ENCODE peak calls at places on chromosomes 12 and 14, in four cellular contexts. One of them, this sample, is unnamed.

GRCh38 chr12:46825526-46826414 is at the start of gene SLC38A4:
- DNase-seq in spleen: no peak
- DNase-seq in ovary: no peak
- DNase-seq in adrenal gland: no peak
- DNase-seq in this sample: peak

GRCh38 chr12:102883204-102883799 is 33.7 kb downstream of the PAH start:
- DNase-seq in spleen: no peak
- DNase-seq in ovary: peak
- DNase-seq in adrenal gland: peak
- DNase-seq in this sample: peak

GRCh38 chr12:28086521-28086920 is 103.7 kb upstream of the CCDC91 start:
- DNase-seq in spleen: no peak
- DNase-seq in ovary: no peak
- DNase-seq in adrenal gland: no peak
- DNase-seq in this sample: no peak

GRCh38 chr14:50403433-50403832 is 6.8 kb upstream of the CDKL1 start:
- DNase-seq in spleen: no peak
- DNase-seq in ovary: no peak
- DNase-seq in adrenal gland: no peak
- DNase-seq in this sample: no peak

GRCh38 chr12:89575405-89575804 is 49.6 kb upstream of the POC1B start:
- DNase-seq in spleen: no peak
- DNase-seq in ovary: no peak
- DNase-seq in adrenal gland: no peak
- DNase-seq in this sample: no peak

GRCh38 chr12:113479578-113480335 is 8.1 kb upstream of the LHX5 start:
- DNase-seq in spleen: no peak
- DNase-seq in ovary: peak
- DNase-seq in adrenal gland: peak
- DNase-seq in this sample: no peak

GRCh38 chr14:104458845-104459244 is 120.7 kb upstream of the C14orf180 start:
- DNase-seq in spleen: no peak
- DNase-seq in ovary: peak
- DNase-seq in adrenal gland: no peak
- DNase-seq in this sample: no peak

GRCh38 chr14:36690301-36691020 is 28.8 kb downstream of the PAX9 start:
- DNase-seq in spleen: no peak
- DNase-seq in ovary: no peak
- DNase-seq in adrenal gland: no peak
- DNase-seq in this sample: no peak

GRCh38 chr12:80187660-80188090 is 88.3 kb downstream of the OTOGL start:
- DNase-seq in spleen: no peak
- DNase-seq in ovary: no peak
- DNase-seq in adrenal gland: no peak
- DNase-seq in this sample: no peak

GRCh38 chr12:76871082-76871481 is 7.7 kb downstream of the CSRP2 start:
- DNase-seq in spleen: no peak
- DNase-seq in ovary: no peak
- DNase-seq in adrenal gland: no peak
- DNase-seq in this sample: no peak

GRCh38 chr14:67436006-67436866 is 24.3 kb upstream of the PLEK2 start:
- DNase-seq in spleen: no peak
- DNase-seq in ovary: no peak
- DNase-seq in adrenal gland: peak
- DNase-seq in this sample: no peak

GRCh38 chr12:53530056-53530455 is 22.8 kb upstream of the NPFF start:
- DNase-seq in spleen: no peak
- DNase-seq in ovary: no peak
- DNase-seq in adrenal gland: no peak
- DNase-seq in this sample: no peak

GRCh38 chr12:98406378-98406777 is 109.0 kb upstream of the TMPO start:
- DNase-seq in spleen: no peak
- DNase-seq in ovary: no peak
- DNase-seq in adrenal gland: no peak
- DNase-seq in this sample: no peak

GRCh38 chr12:104304261-104305004 is 894 bp downstream of the EID3 start:
- DNase-seq in spleen: no peak
- DNase-seq in ovary: no peak
- DNase-seq in adrenal gland: no peak
- DNase-seq in this sample: no peak

GRCh38 chr12:50614167-50614762 is 109.5 kb downstream of the DIP2B start:
- DNase-seq in spleen: no peak
- DNase-seq in ovary: no peak
- DNase-seq in adrenal gland: no peak
- DNase-seq in this sample: no peak

GRCh38 chr12:90064759-90065158 is 356.1 kb upstream of the ATP2B1 start:
- DNase-seq in spleen: no peak
- DNase-seq in ovary: no peak
- DNase-seq in adrenal gland: no peak
- DNase-seq in this sample: no peak

GRCh38 chr12:953776-954175 is 4.3 kb upstream of the RAD52 start:
- DNase-seq in spleen: no peak
- DNase-seq in ovary: no peak
- DNase-seq in adrenal gland: no peak
- DNase-seq in this sample: no peak

GRCh38 chr12:47085815-47086252 is 6.1 kb upstream of the AMIGO2 start:
- DNase-seq in spleen: no peak
- DNase-seq in ovary: no peak
- DNase-seq in adrenal gland: no peak
- DNase-seq in this sample: peak

GRCh38 chr12:6954754-6955461 is 3.8 kb downstream of the PTPN6 start:
- DNase-seq in spleen: peak
- DNase-seq in ovary: peak
- DNase-seq in adrenal gland: peak
- DNase-seq in this sample: no peak

GRCh38 chr12:116368196-116369194 is 91.0 kb upstream of the MED13L start:
- DNase-seq in spleen: peak
- DNase-seq in ovary: no peak
- DNase-seq in adrenal gland: no peak
- DNase-seq in this sample: peak

GRCh38 chr12:108643941-108644742 is 10.4 kb upstream of the SELPLG start:
- DNase-seq in spleen: peak
- DNase-seq in ovary: peak
- DNase-seq in adrenal gland: peak
- DNase-seq in this sample: no peak

GRCh38 chr14:45251912-45252311 is 1.1 kb downstream of the MIS18BP1 start:
- DNase-seq in spleen: no peak
- DNase-seq in ovary: no peak
- DNase-seq in adrenal gland: no peak
- DNase-seq in this sample: no peak

GRCh38 chr12:94994312-94994711 is 9.2 kb downstream of the NDUFA12 start:
- DNase-seq in spleen: no peak
- DNase-seq in ovary: no peak
- DNase-seq in adrenal gland: peak
- DNase-seq in this sample: no peak

GRCh38 chr12:20350495-20350894 is 17.8 kb upstream of the PDE3A start:
- DNase-seq in spleen: no peak
- DNase-seq in ovary: no peak
- DNase-seq in adrenal gland: no peak
- DNase-seq in this sample: no peak

GRCh38 chr12:4031703-4032291 is 158.6 kb upstream of the PARP11 start:
- DNase-seq in spleen: peak
- DNase-seq in ovary: no peak
- DNase-seq in adrenal gland: peak
- DNase-seq in this sample: peak

GRCh38 chr12:10668526-10668925 is 5.3 kb downstream of the STYK1 start:
- DNase-seq in spleen: no peak
- DNase-seq in ovary: no peak
- DNase-seq in adrenal gland: no peak
- DNase-seq in this sample: peak

GRCh38 chr12:54601841-54602240 is 13.4 kb upstream of the PPP1R1A start:
- DNase-seq in spleen: no peak
- DNase-seq in ovary: no peak
- DNase-seq in adrenal gland: no peak
- DNase-seq in this sample: no peak

GRCh38 chr12:104687823-104688573 is 231.2 kb downstream of the CHST11 start:
- DNase-seq in spleen: no peak
- DNase-seq in ovary: no peak
- DNase-seq in adrenal gland: no peak
- DNase-seq in this sample: no peak

GRCh38 chr14:90758959-90759358 is 57.3 kb downstream of the TTC7B start:
- DNase-seq in spleen: peak
- DNase-seq in ovary: peak
- DNase-seq in adrenal gland: peak
- DNase-seq in this sample: peak

GRCh38 chr12:43733687-43734086 is 24.9 kb downstream of the PUS7L start:
- DNase-seq in spleen: no peak
- DNase-seq in ovary: no peak
- DNase-seq in adrenal gland: no peak
- DNase-seq in this sample: no peak

GRCh38 chr12:48812389-48812788 is 5.9 kb upstream of the CACNB3 start:
- DNase-seq in spleen: no peak
- DNase-seq in ovary: no peak
- DNase-seq in adrenal gland: no peak
- DNase-seq in this sample: no peak

GRCh38 chr14:99982449-99983250 is 82.6 kb upstream of the EVL start:
- DNase-seq in spleen: no peak
- DNase-seq in ovary: peak
- DNase-seq in adrenal gland: peak
- DNase-seq in this sample: peak

GRCh38 chr12:8449293-8449944 is 6.3 kb upstream of the CLEC6A start:
- DNase-seq in spleen: no peak
- DNase-seq in ovary: no peak
- DNase-seq in adrenal gland: no peak
- DNase-seq in this sample: no peak

DNA sequence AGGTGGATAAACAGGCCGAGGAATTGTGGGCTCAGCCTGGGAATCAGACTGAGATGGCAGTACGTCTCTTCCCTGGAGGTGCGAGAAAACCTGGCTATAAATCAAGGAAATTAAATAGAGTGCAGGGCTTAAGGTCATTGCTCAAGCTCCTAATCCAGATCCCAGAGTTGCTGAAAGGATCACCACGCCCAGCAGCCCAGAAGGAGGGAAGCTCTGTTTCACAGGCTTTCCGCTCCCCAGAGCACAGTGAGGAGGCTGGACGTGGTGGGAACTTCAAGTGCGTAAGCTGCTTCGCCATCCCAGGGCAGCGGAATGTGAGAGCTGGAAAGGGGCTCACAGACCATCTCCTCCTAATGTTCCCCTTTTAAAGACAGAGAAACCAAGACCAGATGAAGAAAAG is 651.6 kb upstream of the TBX3 start:
- DNase-seq in spleen: no peak
- DNase-seq in ovary: no peak
- DNase-seq in adrenal gland: no peak
- DNase-seq in this sample: no peak
- TF ChIP-seq POLR2A in spleen: no peak
- TF ChIP-seq POLR2A in ovary: no peak
- TF ChIP-seq POLR2A in adrenal gland: no peak
- TF ChIP-seq POLR2A in this sample: no peak

GRCh38 chr12:120194534-120195395 is at the start of gene GCN1:
- DNase-seq in spleen: peak
- DNase-seq in ovary: peak
- DNase-seq in adrenal gland: peak
- DNase-seq in this sample: peak
- TF ChIP-seq POLR2A in spleen: peak
- TF ChIP-seq POLR2A in ovary: peak
- TF ChIP-seq POLR2A in adrenal gland: peak
- TF ChIP-seq POLR2A in this sample: peak

DNA sequence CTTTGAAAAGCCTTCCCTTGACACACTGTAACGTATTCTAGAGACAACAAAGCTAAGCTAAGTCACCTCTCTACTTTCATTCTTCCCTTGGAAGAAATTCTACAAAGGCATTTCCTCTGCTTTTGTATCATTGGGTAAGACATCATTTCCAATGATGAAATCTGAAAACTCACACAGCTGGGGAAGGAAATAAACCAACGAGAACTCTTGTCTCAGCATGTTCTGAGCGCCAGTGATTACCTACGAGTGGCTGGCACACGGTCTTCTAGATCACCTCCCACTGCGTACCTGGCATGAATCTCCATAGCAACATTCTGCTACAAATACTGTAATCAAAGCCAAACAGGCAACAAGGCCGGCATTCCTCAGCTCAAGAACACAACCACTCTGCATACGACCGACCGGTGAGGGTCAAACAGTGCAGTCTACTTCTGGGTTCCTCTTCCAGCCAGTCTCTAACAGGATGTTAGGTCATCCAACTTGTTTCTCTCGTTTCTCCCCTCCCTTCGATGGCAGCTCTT is 7.6 kb downstream of the VPS37B start:
- DNase-seq in spleen: no peak
- DNase-seq in ovary: no peak
- DNase-seq in adrenal gland: no peak
- DNase-seq in this sample: peak
- TF ChIP-seq POLR2A in spleen: no peak
- TF ChIP-seq POLR2A in ovary: no peak
- TF ChIP-seq POLR2A in adrenal gland: no peak
- TF ChIP-seq POLR2A in this sample: peak

GRCh38 chr14:87993485-87993809 is 465 bp upstream of the GALC start:
- DNase-seq in spleen: no peak
- DNase-seq in ovary: no peak
- DNase-seq in adrenal gland: no peak
- DNase-seq in this sample: no peak

GRCh38 chr14:87990687-87991086 is 2.3 kb downstream of the GALC start:
- DNase-seq in spleen: no peak
- DNase-seq in ovary: no peak
- DNase-seq in adrenal gland: no peak
- DNase-seq in this sample: no peak

GRCh38 chr14:87992349-87992719 is 648 bp downstream of the GALC start:
- DNase-seq in spleen: no peak
- DNase-seq in ovary: no peak
- DNase-seq in adrenal gland: no peak
- DNase-seq in this sample: no peak

GRCh38 chr14:87994974-87995373 is 2.0 kb upstream of the GALC start:
- DNase-seq in spleen: no peak
- DNase-seq in ovary: no peak
- DNase-seq in adrenal gland: no peak
- DNase-seq in this sample: no peak

DNA sequence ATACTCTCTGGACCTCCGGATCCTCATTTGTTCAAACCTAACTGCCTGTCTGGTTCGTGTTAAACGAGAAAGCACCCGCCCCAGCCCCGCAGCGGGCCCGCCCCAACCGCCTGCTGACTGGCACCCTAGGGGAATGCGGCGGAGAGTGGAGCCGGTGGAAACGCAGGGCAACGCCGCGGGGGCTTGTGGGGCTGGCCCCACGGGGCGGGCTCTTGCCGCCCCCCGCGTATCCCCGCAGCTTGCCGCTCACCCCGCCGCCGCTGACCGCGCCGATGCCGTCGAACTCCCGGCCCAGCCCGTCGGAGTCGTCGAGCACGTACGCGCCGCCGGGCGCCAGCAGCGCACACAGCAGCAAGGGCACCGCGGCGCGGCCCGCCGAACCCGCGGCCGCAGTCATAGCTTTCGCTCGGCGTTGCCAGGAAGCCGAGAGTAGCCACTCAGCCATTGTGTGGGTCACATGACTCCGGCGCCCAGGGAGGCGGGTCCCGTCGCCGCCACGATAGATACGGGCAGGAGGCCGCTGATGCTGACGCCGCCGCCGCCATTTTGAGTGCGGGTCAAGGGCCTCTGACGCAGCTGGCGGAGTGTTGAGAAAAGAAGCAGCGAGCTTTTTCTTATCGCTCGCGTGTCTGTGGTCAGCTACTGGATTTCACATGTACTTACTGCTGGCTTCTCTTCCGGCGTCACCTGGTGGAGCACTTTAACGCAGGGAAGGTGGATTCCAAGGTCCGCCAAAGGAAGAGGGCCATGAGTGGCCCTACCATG is at the start of gene GALC:
- DNase-seq in spleen: peak
- DNase-seq in ovary: peak
- DNase-seq in adrenal gland: peak
- DNase-seq in this sample: peak
- TF ChIP-seq POLR2A in spleen: peak
- TF ChIP-seq POLR2A in ovary: peak
- TF ChIP-seq POLR2A in adrenal gland: peak
- TF ChIP-seq POLR2A in this sample: peak

GRCh38 chr12:119178544-119179334 is at the start of gene HSPB8:
- DNase-seq in spleen: peak
- DNase-seq in ovary: peak
- DNase-seq in adrenal gland: peak
- DNase-seq in this sample: peak
- TF ChIP-seq POLR2A in spleen: peak
- TF ChIP-seq POLR2A in ovary: peak
- TF ChIP-seq POLR2A in adrenal gland: peak
- TF ChIP-seq POLR2A in this sample: peak